ENCODE peak calls at places on chromosome 12, in six cellular contexts. X, Z, O, L, K and F are unnamed samples.
A peak's percentile ranks its signal among the peaks of the same experiment; 100 is the strongest.

GRCh38 chr12:2163172-2163927 is 110.6 kb downstream of the CACNA1C start:
- DNase-seq in X (peak; percentile 98), Z (no peak), O (no peak), L (no peak), K (peak; percentile 69), F (no peak)

GRCh38 chr12:1469063-1469462 is 125.3 kb downstream of the FBXL14 start:
- DNase-seq in X (no peak), Z (no peak), O (no peak), L (no peak), K (no peak), F (no peak)

GRCh38 chr12:102438047-102438822 is 42.1 kb downstream of the IGF1 start:
- DNase-seq in X (peak; percentile 73), Z (no peak), O (no peak), L (no peak), K (peak; percentile 24), F (no peak)

GRCh38 chr12:59031313-59031712 is 111.0 kb upstream of the LRIG3 start:
- DNase-seq in X (no peak), Z (no peak), O (no peak), L (no peak), K (no peak), F (no peak)

GRCh38 chr12:65878540-65878939 is 54.3 kb downstream of the HMGA2 start:
- DNase-seq in X (no peak), Z (peak; percentile 79), O (no peak), L (no peak), K (no peak), F (no peak)

GRCh38 chr12:51217968-51218606 is at the start of gene POU6F1:
- DNase-seq in X (peak; percentile 76), Z (peak; percentile 84), O (peak; percentile 73), L (peak; percentile 68), K (peak; percentile 90), F (peak; percentile 89)

GRCh38 chr12:49921936-49922335 is 18.2 kb upstream of the FAIM2 start:
- DNase-seq in X (no peak), Z (no peak), O (no peak), L (no peak), K (no peak), F (peak; percentile 20)

GRCh38 chr12:76428117-76428516 is 79.9 kb upstream of the BBS10 start:
- DNase-seq in X (no peak), Z (no peak), O (no peak), L (no peak), K (no peak), F (no peak)

GRCh38 chr12:61232040-61232439 is 1028.2 kb upstream of the USP15 start:
- DNase-seq in X (no peak), Z (no peak), O (no peak), L (no peak), K (no peak), F (no peak)

GRCh38 chr12:115872212-115872611 is 405.3 kb downstream of the MED13L start:
- DNase-seq in X (no peak), Z (peak; percentile 70), O (no peak), L (no peak), K (no peak), F (no peak)

GRCh38 chr12:27525373-27525772 is 1.4 kb downstream of the PPFIBP1 start:
- DNase-seq in X (peak; percentile 81), Z (peak; percentile 25), O (no peak), L (no peak), K (peak; percentile 72), F (peak; percentile 69)

GRCh38 chr12:20214286-20214685 is 154.1 kb upstream of the PDE3A start:
- DNase-seq in X (peak; percentile 48), Z (no peak), O (no peak), L (no peak), K (peak; percentile 55), F (no peak)

GRCh38 chr12:53995311-53996187 is 4.4 kb upstream of the HOXC9 start:
- DNase-seq in X (no peak), Z (peak; percentile 4), O (no peak), L (no peak), K (peak; percentile 72), F (peak; percentile 87)

GRCh38 chr12:67425394-67425793 is 156.2 kb downstream of the CAND1 start:
- DNase-seq in X (no peak), Z (no peak), O (no peak), L (no peak), K (no peak), F (no peak)

GRCh38 chr12:66428261-66428660 is 126.0 kb downstream of the HELB start:
- DNase-seq in X (no peak), Z (no peak), O (no peak), L (no peak), K (no peak), F (no peak)

GRCh38 chr12:47356129-47356622 is 276.4 kb upstream of the AMIGO2 start:
- DNase-seq in X (peak; percentile 36), Z (peak; percentile 25), O (no peak), L (no peak), K (no peak), F (no peak)

GRCh38 chr12:2563709-2564108 is 231.1 kb upstream of the FKBP4 start:
- DNase-seq in X (no peak), Z (peak; percentile 77), O (no peak), L (no peak), K (no peak), F (no peak)

GRCh38 chr12:95763809-95764253 is 26.7 kb downstream of the NTN4 start:
- DNase-seq in X (peak; percentile 88), Z (peak; percentile 76), O (no peak), L (no peak), K (peak; percentile 47), F (no peak)

GRCh38 chr12:118307069-118307954 is 65.4 kb downstream of the TAOK3 start:
- DNase-seq in X (peak; percentile 95), Z (peak; percentile 84), O (no peak), L (no peak), K (peak; percentile 91), F (no peak)

GRCh38 chr12:17079251-17079909 is 473.4 kb upstream of the LMO3 start:
- DNase-seq in X (no peak), Z (peak; percentile 41), O (no peak), L (no peak), K (no peak), F (no peak)

GRCh38 chr12:100789146-100789545 is 5.4 kb upstream of the ANO4 start:
- DNase-seq in X (peak; percentile 67), Z (peak; percentile 47), O (no peak), L (no peak), K (peak; percentile 59), F (no peak)

GRCh38 chr12:24911284-24911791 is 37.6 kb downstream of the BCAT1 start:
- DNase-seq in X (peak; percentile 98), Z (no peak), O (no peak), L (no peak), K (peak; percentile 90), F (no peak)

DNA sequence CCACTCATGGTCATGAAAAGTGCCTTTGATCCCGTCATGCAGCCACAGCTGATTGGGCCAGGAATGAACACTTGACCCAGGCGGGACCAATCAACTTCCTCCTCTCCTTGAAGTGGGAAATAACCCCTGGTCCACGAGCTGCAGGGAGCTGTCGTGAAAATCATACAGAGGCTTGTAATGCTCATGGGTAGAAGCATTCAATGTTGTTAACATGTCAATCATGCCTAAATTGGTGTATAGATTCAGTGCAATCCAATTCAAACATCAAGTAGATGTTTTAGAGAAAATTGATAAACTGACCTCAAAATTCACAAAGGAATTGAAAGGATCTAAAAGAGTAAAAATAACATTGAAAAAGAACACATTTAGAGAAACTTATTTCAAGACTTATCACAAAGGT is 1019.0 kb upstream of the TMEM132C start:
- DNase-seq in X (no peak), Z (no peak), O (no peak), L (no peak), K (no peak), F (no peak)
- H4K91ac ChIP-seq in X (no peak overlapping the region), Z (no peak overlapping the region), O (no peak overlapping the region), L (no peak overlapping the region), K (no peak overlapping the region), F (no peak overlapping the region)

DNA sequence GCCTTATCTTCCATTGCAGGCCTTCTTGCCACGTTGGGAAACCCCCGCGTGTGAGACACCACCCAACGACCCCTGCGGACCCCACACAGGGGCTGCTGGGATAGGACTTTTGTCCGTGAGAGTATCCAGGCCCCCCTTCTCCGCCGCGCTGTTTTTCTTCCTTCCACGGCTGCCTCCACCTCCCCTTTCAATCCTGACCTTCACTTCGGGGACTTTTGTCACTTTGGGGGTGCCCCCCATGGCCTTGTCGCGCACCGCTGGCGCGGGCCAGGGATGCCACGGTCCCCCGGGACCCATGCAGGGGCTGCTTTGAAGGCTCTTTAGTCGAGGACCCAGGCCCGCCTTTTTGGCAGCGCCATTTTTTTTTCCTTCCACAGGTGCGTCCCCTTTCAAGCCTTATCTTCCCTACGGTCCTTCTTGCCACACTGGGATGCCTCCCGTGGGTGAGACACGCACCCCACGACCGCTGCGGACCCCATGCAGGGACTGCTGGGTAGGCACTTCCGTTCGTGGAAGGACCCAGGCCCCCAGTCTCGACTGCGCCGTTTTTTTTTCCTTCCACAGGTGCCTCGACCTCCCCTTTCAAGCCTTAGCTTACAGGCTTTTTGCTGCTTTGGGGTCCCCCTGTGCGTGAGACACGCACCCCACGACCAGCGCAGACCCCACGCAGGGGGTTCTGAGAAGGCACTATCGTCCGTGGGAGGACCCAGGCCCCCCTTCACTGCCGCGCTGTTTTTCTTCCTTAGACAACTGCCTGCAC is 267.3 kb downstream of the ALG10 start:
- DNase-seq in X (no peak), Z (no peak), O (no peak), L (no peak), K (no peak), F (peak; percentile 13)
- H3K4ac ChIP-seq in X (no peak overlapping the region), Z (no peak overlapping the region), O (no peak overlapping the region), L (no peak overlapping the region), K (no peak overlapping the region), F (no peak overlapping the region)

DNA sequence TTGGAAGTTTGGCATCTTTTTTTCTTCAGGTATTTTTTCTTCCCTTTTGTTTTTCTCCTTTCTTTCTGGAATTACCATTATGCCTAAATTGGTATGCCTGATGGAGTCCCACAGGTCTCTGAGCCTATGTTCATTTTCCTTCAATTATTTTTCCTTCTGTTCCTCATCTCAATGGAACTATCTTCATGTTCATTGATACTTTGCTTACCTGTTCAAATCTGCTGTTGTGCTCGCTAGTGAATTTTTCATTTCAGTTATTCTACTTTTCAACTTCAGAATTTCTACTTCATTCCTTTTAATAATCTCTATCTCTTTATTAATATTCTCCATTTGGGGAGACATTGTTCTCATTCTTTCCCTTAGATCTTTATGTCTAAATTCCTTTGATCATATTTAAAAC is 15.4 kb upstream of the USP30 start:
- DNase-seq in X (no peak), Z (no peak), O (no peak), L (no peak), K (no peak), F (no peak)
- H4K91ac ChIP-seq in X (no peak overlapping the region), Z (no peak overlapping the region), O (no peak overlapping the region), L (no peak overlapping the region), K (no peak overlapping the region), F (no peak overlapping the region)

GRCh38 chr12:105561981-105562726 is 231.7 kb downstream of the C12orf75 start:
- DNase-seq in X (peak; percentile 90), Z (no peak), O (no peak), L (no peak), K (peak; percentile 83), F (peak; percentile 68)

GRCh38 chr12:105559292-105559691 is 228.8 kb downstream of the C12orf75 start:
- DNase-seq in X (no peak), Z (no peak), O (no peak), L (no peak), K (no peak), F (no peak)

GRCh38 chr12:105567061-105567460 is 236.6 kb downstream of the C12orf75 start:
- DNase-seq in X (no peak), Z (no peak), O (no peak), L (no peak), K (no peak), F (no peak)

DNA sequence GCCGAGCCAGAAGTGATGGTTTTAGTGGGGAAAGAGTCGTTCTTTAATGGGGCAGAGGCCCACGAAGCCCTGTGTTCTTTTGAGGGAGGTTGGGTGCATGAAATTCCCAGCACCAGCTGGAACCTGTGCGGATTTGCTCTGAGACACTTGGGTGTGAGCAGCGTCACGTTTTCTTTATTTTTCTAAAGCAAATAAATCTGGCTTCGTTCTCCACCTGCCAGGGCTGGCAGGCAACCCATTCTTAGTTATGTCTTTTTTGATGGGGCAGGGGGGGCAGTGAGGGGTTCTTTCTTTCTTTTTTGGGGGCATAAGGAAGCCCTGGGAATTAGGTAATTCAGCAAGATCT is 232.2 kb downstream of the C12orf75 start:
- DNase-seq in X (no peak), Z (no peak), O (no peak), L (no peak), K (no peak), F (no peak)
- H3K4ac ChIP-seq in X (peak overlapping the region; percentile 69), Z (no peak overlapping the region), O (no peak overlapping the region), L (no peak overlapping the region), K (no peak overlapping the region), F (no peak overlapping the region)